ENCODE peak calls at places on chromosomes 16 and 17, in four cellular contexts. One of them, this sample, is unnamed.

GRCh38 chr16:7137560-7138330 is 194.9 kb upstream of the RBFOX1 start:
- DNase-seq in transverse colon: no peak
- DNase-seq in substantia nigra: no peak
- DNase-seq in non-pigmented ciliary epithelial cell: no peak
- DNase-seq in this sample: no peak

GRCh38 chr16:53052519-53053501 is at the start of gene CHD9NB:
- DNase-seq in transverse colon: peak
- DNase-seq in substantia nigra: no peak
- DNase-seq in non-pigmented ciliary epithelial cell: peak
- DNase-seq in this sample: no peak

GRCh38 chr16:9039208-9039607 is 52.2 kb upstream of the HAPSTR1 start:
- DNase-seq in transverse colon: no peak
- DNase-seq in substantia nigra: no peak
- DNase-seq in non-pigmented ciliary epithelial cell: no peak
- DNase-seq in this sample: no peak

GRCh38 chr16:8866118-8866883 is 2.5 kb downstream of the CARHSP1 start:
- DNase-seq in transverse colon: peak
- DNase-seq in substantia nigra: peak
- DNase-seq in non-pigmented ciliary epithelial cell: no peak
- DNase-seq in this sample: peak

GRCh38 chr17:12983986-12984932 is 33.6 kb downstream of the ELAC2 start:
- DNase-seq in transverse colon: peak
- DNase-seq in substantia nigra: no peak
- DNase-seq in non-pigmented ciliary epithelial cell: no peak
- DNase-seq in this sample: no peak

GRCh38 chr17:76957600-76958464 is 89.6 kb downstream of the MGAT5B start:
- DNase-seq in transverse colon: no peak
- DNase-seq in substantia nigra: no peak
- DNase-seq in non-pigmented ciliary epithelial cell: no peak
- DNase-seq in this sample: no peak

GRCh38 chr17:27551701-27552466 is 79.1 kb upstream of the LGALS9 start:
- DNase-seq in transverse colon: peak
- DNase-seq in substantia nigra: no peak
- DNase-seq in non-pigmented ciliary epithelial cell: no peak
- DNase-seq in this sample: no peak

GRCh38 chr16:22424161-22424937 is 49.9 kb upstream of the CDR2 start:
- DNase-seq in transverse colon: peak
- DNase-seq in substantia nigra: peak
- DNase-seq in non-pigmented ciliary epithelial cell: no peak
- DNase-seq in this sample: no peak

GRCh38 chr17:1067282-1067956 is 70.5 kb downstream of the TIMM22 start:
- DNase-seq in transverse colon: no peak
- DNase-seq in substantia nigra: no peak
- DNase-seq in non-pigmented ciliary epithelial cell: no peak
- DNase-seq in this sample: no peak

GRCh38 chr16:79599256-79599836 is 1.2 kb downstream of the MAF start:
- DNase-seq in transverse colon: no peak
- DNase-seq in substantia nigra: no peak
- DNase-seq in non-pigmented ciliary epithelial cell: no peak
- DNase-seq in this sample: peak

GRCh38 chr17:45731459-45731858 is 52.7 kb upstream of the CRHR1 start:
- DNase-seq in transverse colon: no peak
- DNase-seq in substantia nigra: no peak
- DNase-seq in non-pigmented ciliary epithelial cell: no peak
- DNase-seq in this sample: no peak

GRCh38 chr17:30556374-30557332 is 79.4 kb downstream of the GOSR1 start:
- DNase-seq in transverse colon: no peak
- DNase-seq in substantia nigra: no peak
- DNase-seq in non-pigmented ciliary epithelial cell: no peak
- DNase-seq in this sample: no peak

GRCh38 chr16:3980311-3981111 is 100.0 kb upstream of the CREBBP start:
- DNase-seq in transverse colon: no peak
- DNase-seq in substantia nigra: no peak
- DNase-seq in non-pigmented ciliary epithelial cell: no peak
- DNase-seq in this sample: no peak

GRCh38 chr17:67276075-67276474 is 31.1 kb upstream of the HELZ start:
- DNase-seq in transverse colon: no peak
- DNase-seq in substantia nigra: no peak
- DNase-seq in non-pigmented ciliary epithelial cell: no peak
- DNase-seq in this sample: no peak

GRCh38 chr16:68298907-68299515 is 11.7 kb downstream of the SLC7A6OS start:
- DNase-seq in transverse colon: no peak
- DNase-seq in substantia nigra: no peak
- DNase-seq in non-pigmented ciliary epithelial cell: peak
- DNase-seq in this sample: no peak

GRCh38 chr17:45226620-45227019 is 4.9 kb downstream of the FMNL1 start:
- DNase-seq in transverse colon: no peak
- DNase-seq in substantia nigra: no peak
- DNase-seq in non-pigmented ciliary epithelial cell: no peak
- DNase-seq in this sample: no peak

GRCh38 chr17:2262146-2262587 is 41.4 kb downstream of the SMG6 start:
- DNase-seq in transverse colon: no peak
- DNase-seq in substantia nigra: no peak
- DNase-seq in non-pigmented ciliary epithelial cell: peak
- DNase-seq in this sample: no peak

GRCh38 chr17:72887917-72888316 is 204.6 kb downstream of the SLC39A11 start:
- DNase-seq in transverse colon: no peak
- DNase-seq in substantia nigra: no peak
- DNase-seq in non-pigmented ciliary epithelial cell: no peak
- DNase-seq in this sample: no peak

GRCh38 chr16:81821422-81822128 is 42.5 kb downstream of the PLCG2 start:
- DNase-seq in transverse colon: peak
- DNase-seq in substantia nigra: no peak
- DNase-seq in non-pigmented ciliary epithelial cell: peak
- DNase-seq in this sample: no peak